ENCODE peak calls at places on chromosomes 4 and X, in nine cellular contexts. One of them, this sample, is unnamed.
A peak's percentile ranks its signal among the peaks of the same experiment; 100 is the strongest.

GRCh38 chrX:84187501-84188319 is at the start of gene RPS6KA6:
- DNase-seq in lower lobe of right lung: peak; percentile 39
- DNase-seq in ovary: peak; percentile 56
- DNase-seq in suprapubic skin: peak; percentile 72
- DNase-seq in SK-N-SH: peak; percentile 64
- DNase-seq in ascending aorta: no peak
- DNase-seq in A673: no peak
- DNase-seq in adipocyte: peak; percentile 58
- DNase-seq in right cardiac atrium: peak; percentile 67
- DNase-seq in this sample: peak; percentile 51

GRCh38 chr4:68466185-68466584 is 18.9 kb downstream of the TMPRSS11E start:
- DNase-seq in lower lobe of right lung: no peak
- DNase-seq in ovary: no peak
- DNase-seq in suprapubic skin: no peak
- DNase-seq in SK-N-SH: no peak
- DNase-seq in ascending aorta: no peak
- DNase-seq in A673: no peak
- DNase-seq in adipocyte: peak; percentile 7
- DNase-seq in right cardiac atrium: no peak
- DNase-seq in this sample: no peak

GRCh38 chrX:7941390-7942042 is 14.3 kb upstream of the PNPLA4 start:
- DNase-seq in lower lobe of right lung: no peak
- DNase-seq in ovary: no peak
- DNase-seq in suprapubic skin: no peak
- DNase-seq in SK-N-SH: no peak
- DNase-seq in ascending aorta: no peak
- DNase-seq in A673: peak; percentile 33
- DNase-seq in adipocyte: peak; percentile 26
- DNase-seq in right cardiac atrium: no peak
- DNase-seq in this sample: peak; percentile 21

GRCh38 chrX:101191217-101191750 is 28.3 kb upstream of the DRP2 start:
- DNase-seq in lower lobe of right lung: peak; percentile 41
- DNase-seq in ovary: peak; percentile 42
- DNase-seq in suprapubic skin: peak; percentile 69
- DNase-seq in SK-N-SH: peak; percentile 14
- DNase-seq in ascending aorta: no peak
- DNase-seq in A673: no peak
- DNase-seq in adipocyte: no peak
- DNase-seq in right cardiac atrium: peak; percentile 78
- DNase-seq in this sample: no peak

GRCh38 chr4:188869581-188869980 is 730.3 kb downstream of the TRIML1 start:
- DNase-seq in lower lobe of right lung: no peak
- DNase-seq in ovary: no peak
- DNase-seq in suprapubic skin: no peak
- DNase-seq in SK-N-SH: no peak
- DNase-seq in ascending aorta: no peak
- DNase-seq in A673: no peak
- DNase-seq in adipocyte: peak; percentile 39
- DNase-seq in right cardiac atrium: no peak
- DNase-seq in this sample: no peak

GRCh38 chrX:1462596-1463251 is 10.0 kb upstream of the ASMTL start:
- DNase-seq in lower lobe of right lung: peak; percentile 19
- DNase-seq in ovary: no peak
- DNase-seq in suprapubic skin: peak; percentile 50
- DNase-seq in SK-N-SH: no peak
- DNase-seq in ascending aorta: no peak
- DNase-seq in A673: no peak
- DNase-seq in adipocyte: peak; percentile 49
- DNase-seq in right cardiac atrium: no peak
- DNase-seq in this sample: no peak

GRCh38 chrX:46279925-46280313 is 265.3 kb downstream of the ZNF674 start:
- DNase-seq in lower lobe of right lung: no peak
- DNase-seq in ovary: no peak
- DNase-seq in suprapubic skin: no peak
- DNase-seq in SK-N-SH: no peak
- DNase-seq in ascending aorta: no peak
- DNase-seq in A673: peak; percentile 65
- DNase-seq in adipocyte: peak; percentile 28
- DNase-seq in right cardiac atrium: no peak
- DNase-seq in this sample: no peak

GRCh38 chr4:117137143-117137542 is 51.8 kb upstream of the TRAM1L1 start:
- DNase-seq in lower lobe of right lung: no peak
- DNase-seq in ovary: no peak
- DNase-seq in suprapubic skin: no peak
- DNase-seq in SK-N-SH: no peak
- DNase-seq in ascending aorta: no peak
- DNase-seq in A673: peak; percentile 50
- DNase-seq in adipocyte: peak; percentile 63
- DNase-seq in right cardiac atrium: no peak
- DNase-seq in this sample: peak; percentile 55

GRCh38 chr4:38082424-38083374 is 122.5 kb downstream of the PTTG2 start:
- DNase-seq in lower lobe of right lung: no peak
- DNase-seq in ovary: no peak
- DNase-seq in suprapubic skin: no peak
- DNase-seq in SK-N-SH: no peak
- DNase-seq in ascending aorta: no peak
- DNase-seq in A673: no peak
- DNase-seq in adipocyte: peak; percentile 36
- DNase-seq in right cardiac atrium: no peak
- DNase-seq in this sample: no peak

GRCh38 chr4:163492951-163493504 is 1.5 kb upstream of the TMA16 start:
- DNase-seq in lower lobe of right lung: no peak
- DNase-seq in ovary: no peak
- DNase-seq in suprapubic skin: no peak
- DNase-seq in SK-N-SH: no peak
- DNase-seq in ascending aorta: no peak
- DNase-seq in A673: peak; percentile 15
- DNase-seq in adipocyte: peak; percentile 16
- DNase-seq in right cardiac atrium: no peak
- DNase-seq in this sample: no peak

GRCh38 chr4:74437866-74438265 is 7.1 kb upstream of the AREG start:
- DNase-seq in lower lobe of right lung: no peak
- DNase-seq in ovary: no peak
- DNase-seq in suprapubic skin: no peak
- DNase-seq in SK-N-SH: no peak
- DNase-seq in ascending aorta: no peak
- DNase-seq in A673: no peak
- DNase-seq in adipocyte: no peak
- DNase-seq in right cardiac atrium: no peak
- DNase-seq in this sample: no peak

GRCh38 chrX:38170556-38170955 is 50.1 kb downstream of the SRPX start:
- DNase-seq in lower lobe of right lung: no peak
- DNase-seq in ovary: no peak
- DNase-seq in suprapubic skin: no peak
- DNase-seq in SK-N-SH: no peak
- DNase-seq in ascending aorta: no peak
- DNase-seq in A673: no peak
- DNase-seq in adipocyte: peak; percentile 13
- DNase-seq in right cardiac atrium: no peak
- DNase-seq in this sample: no peak

GRCh38 chr4:124203613-124204284 is 508.8 kb downstream of the ANKRD50 start:
- DNase-seq in lower lobe of right lung: no peak
- DNase-seq in ovary: no peak
- DNase-seq in suprapubic skin: no peak
- DNase-seq in SK-N-SH: no peak
- DNase-seq in ascending aorta: no peak
- DNase-seq in A673: no peak
- DNase-seq in adipocyte: no peak
- DNase-seq in right cardiac atrium: no peak
- DNase-seq in this sample: no peak

GRCh38 chr4:158903472-158904043 is 134.7 kb downstream of the FNIP2 start:
- DNase-seq in lower lobe of right lung: no peak
- DNase-seq in ovary: no peak
- DNase-seq in suprapubic skin: no peak
- DNase-seq in SK-N-SH: no peak
- DNase-seq in ascending aorta: no peak
- DNase-seq in A673: no peak
- DNase-seq in adipocyte: no peak
- DNase-seq in right cardiac atrium: no peak
- DNase-seq in this sample: no peak

GRCh38 chr4:151321586-151321985 is 3.8 kb downstream of the SH3D19 start:
- DNase-seq in lower lobe of right lung: no peak
- DNase-seq in ovary: no peak
- DNase-seq in suprapubic skin: no peak
- DNase-seq in SK-N-SH: no peak
- DNase-seq in ascending aorta: no peak
- DNase-seq in A673: no peak
- DNase-seq in adipocyte: no peak
- DNase-seq in right cardiac atrium: no peak
- DNase-seq in this sample: peak; percentile 29

GRCh38 chr4:14770025-14770424 is 232.3 kb upstream of the CPEB2 start:
- DNase-seq in lower lobe of right lung: no peak
- DNase-seq in ovary: no peak
- DNase-seq in suprapubic skin: no peak
- DNase-seq in SK-N-SH: no peak
- DNase-seq in ascending aorta: no peak
- DNase-seq in A673: no peak
- DNase-seq in adipocyte: no peak
- DNase-seq in right cardiac atrium: no peak
- DNase-seq in this sample: no peak
- H3K9me3 ChIP-seq in lower lobe of right lung: no peaks in the 10 kb centered on the region
- H3K9me3 ChIP-seq in ovary: no peaks in the 10 kb centered on the region
- H3K9me3 ChIP-seq in suprapubic skin: peaks cover 4% of the 10 kb centered on the region
- H3K9me3 ChIP-seq in SK-N-SH: no peaks in the 10 kb centered on the region
- H3K9me3 ChIP-seq in ascending aorta: peaks cover 12% of the 10 kb centered on the region
- H3K9me3 ChIP-seq in A673: peaks cover 6% of the 10 kb centered on the region
- H3K9me3 ChIP-seq in adipocyte: peaks cover 5% of the 10 kb centered on the region
- H3K9me3 ChIP-seq in right cardiac atrium: no peaks in the 10 kb centered on the region
- H3K9me3 ChIP-seq in this sample: no peaks in the 10 kb centered on the region

GRCh38 chr4:2910409-2910808 is 52.8 kb downstream of the NOP14 start:
- DNase-seq in lower lobe of right lung: no peak
- DNase-seq in ovary: no peak
- DNase-seq in suprapubic skin: no peak
- DNase-seq in SK-N-SH: no peak
- DNase-seq in ascending aorta: no peak
- DNase-seq in A673: no peak
- DNase-seq in adipocyte: no peak
- DNase-seq in right cardiac atrium: no peak
- DNase-seq in this sample: no peak

GRCh38 chr4:2909583-2909982 is 53.6 kb downstream of the NOP14 start:
- DNase-seq in lower lobe of right lung: no peak
- DNase-seq in ovary: no peak
- DNase-seq in suprapubic skin: no peak
- DNase-seq in SK-N-SH: no peak
- DNase-seq in ascending aorta: no peak
- DNase-seq in A673: no peak
- DNase-seq in adipocyte: no peak
- DNase-seq in right cardiac atrium: no peak
- DNase-seq in this sample: no peak

GRCh38 chr4:2907226-2907625 is 56.0 kb downstream of the NOP14 start:
- DNase-seq in lower lobe of right lung: no peak
- DNase-seq in ovary: no peak
- DNase-seq in suprapubic skin: no peak
- DNase-seq in SK-N-SH: no peak
- DNase-seq in ascending aorta: no peak
- DNase-seq in A673: no peak
- DNase-seq in adipocyte: no peak
- DNase-seq in right cardiac atrium: no peak
- DNase-seq in this sample: no peak

GRCh38 chr4:2907706-2908293 is 55.4 kb downstream of the NOP14 start:
- DNase-seq in lower lobe of right lung: no peak
- DNase-seq in ovary: no peak
- DNase-seq in suprapubic skin: no peak
- DNase-seq in SK-N-SH: no peak
- DNase-seq in ascending aorta: no peak
- DNase-seq in A673: no peak
- DNase-seq in adipocyte: no peak
- DNase-seq in right cardiac atrium: no peak
- DNase-seq in this sample: no peak

GRCh38 chr4:2908686-2909085 is 54.5 kb downstream of the NOP14 start:
- DNase-seq in lower lobe of right lung: no peak
- DNase-seq in ovary: no peak
- DNase-seq in suprapubic skin: no peak
- DNase-seq in SK-N-SH: no peak
- DNase-seq in ascending aorta: no peak
- DNase-seq in A673: no peak
- DNase-seq in adipocyte: no peak
- DNase-seq in right cardiac atrium: no peak
- DNase-seq in this sample: no peak
- H3K9me3 ChIP-seq in lower lobe of right lung: no peaks in the 10 kb centered on the region
- H3K9me3 ChIP-seq in ovary: no peaks in the 10 kb centered on the region
- H3K9me3 ChIP-seq in suprapubic skin: no peaks in the 10 kb centered on the region
- H3K9me3 ChIP-seq in SK-N-SH: no peaks in the 10 kb centered on the region
- H3K9me3 ChIP-seq in ascending aorta: no peaks in the 10 kb centered on the region
- H3K9me3 ChIP-seq in A673: no peaks in the 10 kb centered on the region
- H3K9me3 ChIP-seq in adipocyte: no peaks in the 10 kb centered on the region
- H3K9me3 ChIP-seq in right cardiac atrium: no peaks in the 10 kb centered on the region
- H3K9me3 ChIP-seq in this sample: no peaks in the 10 kb centered on the region

GRCh38 chr4:138935-139334 is 14.6 kb downstream of the ZNF718 start:
- DNase-seq in lower lobe of right lung: no peak
- DNase-seq in ovary: no peak
- DNase-seq in suprapubic skin: no peak
- DNase-seq in SK-N-SH: no peak
- DNase-seq in ascending aorta: no peak
- DNase-seq in A673: no peak
- DNase-seq in adipocyte: no peak
- DNase-seq in right cardiac atrium: no peak
- DNase-seq in this sample: no peak
- H3K9me3 ChIP-seq in lower lobe of right lung: peaks cover 90% of the 10 kb centered on the region
- H3K9me3 ChIP-seq in ovary: no peaks in the 10 kb centered on the region
- H3K9me3 ChIP-seq in suprapubic skin: peaks cover 37% of the 10 kb centered on the region
- H3K9me3 ChIP-seq in SK-N-SH: no peaks in the 10 kb centered on the region
- H3K9me3 ChIP-seq in ascending aorta: peaks cover 97% of the 10 kb centered on the region
- H3K9me3 ChIP-seq in A673: peaks cover 91% of the 10 kb centered on the region
- H3K9me3 ChIP-seq in adipocyte: peaks cover 97% of the 10 kb centered on the region
- H3K9me3 ChIP-seq in right cardiac atrium: peaks cover 13% of the 10 kb centered on the region
- H3K9me3 ChIP-seq in this sample: peaks cover 27% of the 10 kb centered on the region

GRCh38 chr4:4727536-4727935 is 131.9 kb upstream of the MSX1 start:
- DNase-seq in lower lobe of right lung: no peak
- DNase-seq in ovary: no peak
- DNase-seq in suprapubic skin: peak; percentile 9
- DNase-seq in SK-N-SH: no peak
- DNase-seq in ascending aorta: no peak
- DNase-seq in A673: no peak
- DNase-seq in adipocyte: no peak
- DNase-seq in right cardiac atrium: no peak
- DNase-seq in this sample: no peak

GRCh38 chr4:4726051-4726450 is 133.4 kb upstream of the MSX1 start:
- DNase-seq in lower lobe of right lung: no peak
- DNase-seq in ovary: no peak
- DNase-seq in suprapubic skin: peak; percentile 3
- DNase-seq in SK-N-SH: no peak
- DNase-seq in ascending aorta: no peak
- DNase-seq in A673: no peak
- DNase-seq in adipocyte: no peak
- DNase-seq in right cardiac atrium: no peak
- DNase-seq in this sample: peak; percentile 20

GRCh38 chr4:4734425-4734824 is 125.0 kb upstream of the MSX1 start:
- DNase-seq in lower lobe of right lung: no peak
- DNase-seq in ovary: no peak
- DNase-seq in suprapubic skin: no peak
- DNase-seq in SK-N-SH: no peak
- DNase-seq in ascending aorta: no peak
- DNase-seq in A673: no peak
- DNase-seq in adipocyte: peak; percentile 12
- DNase-seq in right cardiac atrium: no peak
- DNase-seq in this sample: peak; percentile 19

GRCh38 chr4:4733663-4734062 is 125.8 kb upstream of the MSX1 start:
- DNase-seq in lower lobe of right lung: no peak
- DNase-seq in ovary: no peak
- DNase-seq in suprapubic skin: peak; percentile 41
- DNase-seq in SK-N-SH: no peak
- DNase-seq in ascending aorta: no peak
- DNase-seq in A673: no peak
- DNase-seq in adipocyte: no peak
- DNase-seq in right cardiac atrium: no peak
- DNase-seq in this sample: no peak

GRCh38 chr4:4730214-4730613 is 129.3 kb upstream of the MSX1 start:
- DNase-seq in lower lobe of right lung: no peak
- DNase-seq in ovary: no peak
- DNase-seq in suprapubic skin: no peak
- DNase-seq in SK-N-SH: no peak
- DNase-seq in ascending aorta: no peak
- DNase-seq in A673: no peak
- DNase-seq in adipocyte: peak; percentile 42
- DNase-seq in right cardiac atrium: no peak
- DNase-seq in this sample: no peak
- H3K9me3 ChIP-seq in lower lobe of right lung: peaks cover 13% of the 10 kb centered on the region
- H3K9me3 ChIP-seq in ovary: no peaks in the 10 kb centered on the region
- H3K9me3 ChIP-seq in suprapubic skin: no peaks in the 10 kb centered on the region
- H3K9me3 ChIP-seq in SK-N-SH: no peaks in the 10 kb centered on the region
- H3K9me3 ChIP-seq in ascending aorta: peaks cover 12% of the 10 kb centered on the region
- H3K9me3 ChIP-seq in A673: peaks cover 12% of the 10 kb centered on the region
- H3K9me3 ChIP-seq in adipocyte: peaks cover 22% of the 10 kb centered on the region
- H3K9me3 ChIP-seq in right cardiac atrium: peaks cover 3% of the 10 kb centered on the region
- H3K9me3 ChIP-seq in this sample: peaks cover 3% of the 10 kb centered on the region

This sample was measured in SJCRH30.